ENCODE peak calls at places on chromosomes 12 and 14, in six cellular contexts. One of them, this sample, is unnamed.

GRCh38 chr14:98907271-98907670 is 364.7 kb downstream of the BCL11B start:
- DNase-seq in stomach: no peak
- DNase-seq in germinal center: no peak
- DNase-seq in H4: no peak
- DNase-seq in MCF 10A: no peak
- DNase-seq in skeletal muscle cell: no peak
- DNase-seq in this sample: no peak

GRCh38 chr12:82121545-82121944 is 236.6 kb downstream of the CCDC59 start:
- DNase-seq in skeletal muscle cell: no peak
- DNase-seq in MCF 10A: no peak
- DNase-seq in stomach: no peak
- DNase-seq in H4: no peak
- DNase-seq in germinal center: no peak
- DNase-seq in this sample: no peak

GRCh38 chr14:92480856-92481255 is 32.7 kb upstream of the RIN3 start:
- DNase-seq in MCF 10A: no peak
- DNase-seq in H4: no peak
- DNase-seq in germinal center: no peak
- DNase-seq in skeletal muscle cell: no peak
- DNase-seq in stomach: no peak
- DNase-seq in this sample: no peak

GRCh38 chr12:117212563-117213190 is 22.4 kb upstream of the FBXO21 start:
- DNase-seq in stomach: peak; percentile 74
- DNase-seq in germinal center: peak; percentile 56
- DNase-seq in H4: peak; percentile 69
- DNase-seq in MCF 10A: peak; percentile 86
- DNase-seq in skeletal muscle cell: peak; percentile 31
- DNase-seq in this sample: peak; percentile 36

GRCh38 chr14:32524609-32525391 is 195.7 kb downstream of the AKAP6 start:
- DNase-seq in MCF 10A: peak; percentile 15
- DNase-seq in skeletal muscle cell: no peak
- DNase-seq in germinal center: no peak
- DNase-seq in H4: peak; percentile 22
- DNase-seq in stomach: no peak
- DNase-seq in this sample: no peak

GRCh38 chr12:1630081-1630826 is 1.2 kb downstream of the WNT5B start:
- DNase-seq in stomach: peak; percentile 39
- DNase-seq in skeletal muscle cell: no peak
- DNase-seq in MCF 10A: peak; percentile 35
- DNase-seq in germinal center: peak; percentile 44
- DNase-seq in H4: no peak
- DNase-seq in this sample: peak; percentile 19

GRCh38 chr12:41514050-41514449 is 325.9 kb downstream of the PDZRN4 start:
- DNase-seq in H4: no peak
- DNase-seq in germinal center: no peak
- DNase-seq in stomach: no peak
- DNase-seq in skeletal muscle cell: no peak
- DNase-seq in MCF 10A: no peak
- DNase-seq in this sample: no peak

GRCh38 chr12:47576256-47576655 is 129.6 kb downstream of the RPAP3 start:
- DNase-seq in MCF 10A: no peak
- DNase-seq in stomach: no peak
- DNase-seq in H4: no peak
- DNase-seq in germinal center: no peak
- DNase-seq in skeletal muscle cell: no peak
- DNase-seq in this sample: no peak

GRCh38 chr14:50242566-50243288 is 11.3 kb upstream of the SOS2 start:
- DNase-seq in MCF 10A: no peak
- DNase-seq in germinal center: no peak
- DNase-seq in skeletal muscle cell: no peak
- DNase-seq in stomach: no peak
- DNase-seq in H4: no peak
- DNase-seq in this sample: no peak

GRCh38 chr14:50964683-50965390 is 20.6 kb upstream of the PYGL start:
- DNase-seq in MCF 10A: peak; percentile 96
- DNase-seq in stomach: peak; percentile 54
- DNase-seq in germinal center: no peak
- DNase-seq in H4: peak; percentile 79
- DNase-seq in skeletal muscle cell: peak; percentile 96
- DNase-seq in this sample: no peak

GRCh38 chr12:47282206-47282605 is 202.4 kb upstream of the AMIGO2 start:
- DNase-seq in skeletal muscle cell: peak; percentile 87
- DNase-seq in MCF 10A: no peak
- DNase-seq in germinal center: no peak
- DNase-seq in stomach: no peak
- DNase-seq in H4: no peak
- DNase-seq in this sample: no peak

GRCh38 chr12:115918763-115919162 is 358.7 kb downstream of the MED13L start:
- DNase-seq in skeletal muscle cell: no peak
- DNase-seq in stomach: no peak
- DNase-seq in germinal center: no peak
- DNase-seq in MCF 10A: no peak
- DNase-seq in H4: no peak
- DNase-seq in this sample: no peak

GRCh38 chr12:59055204-59055839 is 135.0 kb upstream of the LRIG3 start:
- DNase-seq in stomach: no peak
- DNase-seq in germinal center: no peak
- DNase-seq in H4: peak; percentile 78
- DNase-seq in skeletal muscle cell: peak; percentile 48
- DNase-seq in MCF 10A: peak; percentile 88
- DNase-seq in this sample: no peak

GRCh38 chr14:37598085-37598972 is 2.9 kb downstream of the TTC6 start:
- DNase-seq in H4: no peak
- DNase-seq in skeletal muscle cell: no peak
- DNase-seq in germinal center: peak; percentile 22
- DNase-seq in MCF 10A: no peak
- DNase-seq in stomach: peak; percentile 70
- DNase-seq in this sample: no peak

GRCh38 chr12:43453761-43454160 is 98.2 kb downstream of the ADAMTS20 start:
- DNase-seq in stomach: no peak
- DNase-seq in germinal center: no peak
- DNase-seq in H4: peak; percentile 72
- DNase-seq in skeletal muscle cell: no peak
- DNase-seq in MCF 10A: no peak
- DNase-seq in this sample: no peak

GRCh38 chr14:76968621-76969063 is 59.9 kb downstream of the IRF2BPL start:
- DNase-seq in stomach: peak; percentile 47
- DNase-seq in skeletal muscle cell: no peak
- DNase-seq in H4: no peak
- DNase-seq in MCF 10A: no peak
- DNase-seq in germinal center: no peak
- DNase-seq in this sample: no peak

GRCh38 chr12:115378296-115378695 is 694.3 kb upstream of the TBX3 start:
- DNase-seq in H4: no peak
- DNase-seq in stomach: no peak
- DNase-seq in germinal center: no peak
- DNase-seq in skeletal muscle cell: no peak
- DNase-seq in MCF 10A: no peak
- DNase-seq in this sample: no peak

GRCh38 chr12:2672863-2673262 is 121.9 kb upstream of the FKBP4 start:
- DNase-seq in MCF 10A: no peak
- DNase-seq in H4: no peak
- DNase-seq in stomach: no peak
- DNase-seq in germinal center: no peak
- DNase-seq in skeletal muscle cell: no peak
- DNase-seq in this sample: no peak